ENCODE peak calls at places on chromosome 20, in seven cellular contexts. H is upper lobe of left lung; F is activated CD8-positive, alpha-beta T cell treated with anti-CD3 and anti-CD28 coated beads for 36 hours; P is CD8-positive, alpha-beta T cell; Q is ovary; K is OCI-LY7; L is neural crest cell. Z is an unnamed sample.

GRCh38 chr20:55782861-55783260 is 222.5 kb downstream of the CBLN4 start:
- DNase-seq in H (no peak), F (no peak), P (no peak), Q (no peak), K (no peak), L (no peak), Z (no peak)

GRCh38 chr20:24780648-24781047 is 168.4 kb upstream of the CST7 start:
- DNase-seq in H (no peak), F (no peak), P (no peak), Q (no peak), K (peak), L (no peak), Z (no peak)

GRCh38 chr20:55538261-55538908 is 466.9 kb downstream of the CBLN4 start:
- DNase-seq in H (no peak), F (no peak), P (no peak), Q (no peak), K (no peak), L (no peak), Z (no peak)

GRCh38 chr20:46317685-46318177 is 9.4 kb upstream of the CDH22 start:
- DNase-seq in H (no peak), F (no peak), P (no peak), Q (no peak), K (no peak), L (no peak), Z (no peak)

GRCh38 chr20:63974402-63975200 is 4.8 kb downstream of the SAMD10 start:
- DNase-seq in H (no peak), F (no peak), P (no peak), Q (peak), K (no peak), L (no peak), Z (no peak)

GRCh38 chr20:43842126-43843020 is 72.3 kb upstream of the TOX2 start:
- DNase-seq in H (no peak), F (no peak), P (no peak), Q (no peak), K (no peak), L (no peak), Z (no peak)

GRCh38 chr20:47448429-47448828 is 53.3 kb upstream of the NCOA3 start:
- DNase-seq in H (no peak), F (no peak), P (no peak), Q (no peak), K (no peak), L (no peak), Z (no peak)

GRCh38 chr20:50335866-50336265 is 145.2 kb downstream of the CEBPB start:
- DNase-seq in H (no peak), F (no peak), P (no peak), Q (no peak), K (no peak), L (no peak), Z (no peak)

GRCh38 chr20:20864346-20865096 is 152.1 kb upstream of the RALGAPA2 start:
- DNase-seq in H (no peak), F (no peak), P (no peak), Q (no peak), K (no peak), L (no peak), Z (no peak)
- TF ChIP-seq CTCF in H (no peak), F (no peak), P (no peak), Q (no peak), K (peak), L (peak), Z (peak)

DNA sequence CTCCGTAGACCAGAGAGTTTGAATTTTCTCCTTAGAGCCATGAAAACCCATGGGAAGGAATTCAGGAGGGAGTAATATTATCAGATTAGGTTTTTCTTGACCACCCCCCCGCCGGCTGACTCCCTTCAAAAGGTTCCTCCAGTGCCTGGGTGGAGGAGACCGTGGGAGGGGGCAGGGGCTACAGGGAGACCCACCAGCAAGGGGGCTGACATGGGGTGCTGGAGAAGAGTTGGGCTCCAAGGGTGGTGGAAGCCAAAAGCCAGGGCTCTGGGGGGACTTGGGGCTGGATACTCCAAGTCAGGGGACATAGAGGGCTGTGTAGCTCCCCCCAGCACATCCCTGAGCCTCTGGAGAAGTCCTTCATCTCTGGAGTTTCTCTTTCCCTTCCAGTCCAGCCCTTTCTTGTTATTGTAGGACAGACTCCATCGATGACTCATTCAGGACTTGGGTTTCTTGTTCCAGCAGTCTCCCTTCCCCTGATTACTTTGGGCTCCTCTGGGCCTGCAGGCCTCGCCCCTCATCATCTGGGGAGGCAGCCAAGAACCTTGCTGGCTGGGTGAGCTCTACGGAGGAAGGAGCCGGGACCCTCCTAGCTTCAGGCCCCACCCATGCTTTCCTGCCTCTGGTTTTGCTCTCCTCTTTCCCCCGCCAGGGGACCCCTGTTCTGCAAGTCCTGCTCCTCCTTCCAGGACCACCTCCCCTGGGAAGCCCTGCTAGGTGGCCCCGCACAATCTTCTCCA is 10.5 kb upstream of the KIAA1755 start:
- DNase-seq in H (no peak), F (no peak), P (no peak), Q (peak), K (no peak), L (no peak), Z (no peak)
- TF ChIP-seq CTCF in H (no peak), F (no peak), P (no peak), Q (no peak), K (no peak), L (no peak), Z (no peak)

GRCh38 chr20:38116409-38117165 is 48.5 kb downstream of the TGM2 start:
- DNase-seq in H (no peak), F (no peak), P (no peak), Q (no peak), K (no peak), L (no peak), Z (no peak)

GRCh38 chr20:38114353-38114791 is 50.7 kb downstream of the TGM2 start:
- DNase-seq in H (no peak), F (no peak), P (no peak), Q (no peak), K (no peak), L (no peak), Z (no peak)

GRCh38 chr20:38115896-38116295 is 49.2 kb downstream of the TGM2 start:
- DNase-seq in H (no peak), F (no peak), P (no peak), Q (no peak), K (no peak), L (no peak), Z (no peak)

GRCh38 chr20:38113401-38114325 is 51.4 kb downstream of the TGM2 start:
- DNase-seq in H (no peak), F (peak), P (no peak), Q (no peak), K (peak), L (no peak), Z (no peak)

DNA sequence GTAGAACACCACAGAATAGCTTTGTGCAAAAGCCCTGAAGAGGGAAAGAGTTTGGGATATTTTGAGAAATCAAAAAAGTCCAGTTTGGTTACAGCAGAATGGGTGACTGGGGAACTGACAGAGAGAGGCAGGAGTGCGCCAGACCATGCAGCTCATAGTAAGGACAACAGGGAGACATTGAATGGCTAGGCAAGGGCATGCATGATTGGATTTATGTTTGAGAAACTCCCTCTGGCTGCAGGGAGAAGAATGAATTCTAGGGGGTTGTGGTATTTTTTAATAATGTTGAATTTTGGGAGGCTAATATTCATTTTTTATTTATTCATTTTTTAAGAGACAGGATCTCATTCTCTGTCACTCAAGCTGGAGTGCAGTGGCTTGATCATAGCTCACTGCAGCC is 49.9 kb downstream of the TGM2 start:
- DNase-seq in H (no peak), F (no peak), P (no peak), Q (no peak), K (no peak), L (no peak), Z (no peak)
- TF ChIP-seq CTCF in H (no peak), F (no peak), P (no peak), Q (no peak), K (peak), L (no peak), Z (no peak)

DNA sequence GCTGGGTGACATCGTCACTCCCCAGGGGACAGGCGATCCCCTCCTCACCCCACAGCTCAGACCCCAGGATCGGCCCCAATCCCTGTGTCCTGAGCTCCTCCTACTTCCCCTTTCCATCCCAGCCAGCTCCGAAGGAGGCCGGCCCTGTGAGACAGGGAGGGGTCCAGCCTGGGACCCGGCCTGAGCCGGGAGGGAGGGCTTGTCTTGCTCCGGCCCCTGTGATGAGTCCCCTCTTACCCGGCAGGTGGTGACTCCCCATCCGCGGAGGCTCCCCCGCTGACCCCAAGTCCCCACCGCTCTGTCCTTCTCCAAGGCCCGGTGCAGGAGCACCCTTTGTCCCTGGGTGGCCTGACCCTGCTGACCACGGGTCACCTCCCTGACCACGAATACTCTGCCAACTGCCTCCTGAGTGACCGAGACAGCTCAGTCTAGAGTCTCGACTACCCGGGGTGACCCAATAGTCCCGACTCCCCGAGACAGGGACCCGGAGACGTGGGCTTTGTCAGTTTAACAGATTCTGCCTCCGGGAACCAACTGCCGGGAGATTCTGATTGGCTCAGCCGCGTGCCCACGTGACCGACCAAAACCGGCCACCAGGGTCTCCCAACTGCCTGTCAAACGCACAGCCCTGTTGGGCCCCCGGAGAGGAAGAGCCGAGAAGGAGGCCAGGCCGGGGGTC is 187.4 kb upstream of the PROKR2 start:
- DNase-seq in H (peak), F (peak), P (no peak), Q (peak), K (no peak), L (no peak), Z (no peak)
- TF ChIP-seq CTCF in H (no peak), F (no peak), P (no peak), Q (no peak), K (no peak), L (no peak), Z (no peak)

DNA sequence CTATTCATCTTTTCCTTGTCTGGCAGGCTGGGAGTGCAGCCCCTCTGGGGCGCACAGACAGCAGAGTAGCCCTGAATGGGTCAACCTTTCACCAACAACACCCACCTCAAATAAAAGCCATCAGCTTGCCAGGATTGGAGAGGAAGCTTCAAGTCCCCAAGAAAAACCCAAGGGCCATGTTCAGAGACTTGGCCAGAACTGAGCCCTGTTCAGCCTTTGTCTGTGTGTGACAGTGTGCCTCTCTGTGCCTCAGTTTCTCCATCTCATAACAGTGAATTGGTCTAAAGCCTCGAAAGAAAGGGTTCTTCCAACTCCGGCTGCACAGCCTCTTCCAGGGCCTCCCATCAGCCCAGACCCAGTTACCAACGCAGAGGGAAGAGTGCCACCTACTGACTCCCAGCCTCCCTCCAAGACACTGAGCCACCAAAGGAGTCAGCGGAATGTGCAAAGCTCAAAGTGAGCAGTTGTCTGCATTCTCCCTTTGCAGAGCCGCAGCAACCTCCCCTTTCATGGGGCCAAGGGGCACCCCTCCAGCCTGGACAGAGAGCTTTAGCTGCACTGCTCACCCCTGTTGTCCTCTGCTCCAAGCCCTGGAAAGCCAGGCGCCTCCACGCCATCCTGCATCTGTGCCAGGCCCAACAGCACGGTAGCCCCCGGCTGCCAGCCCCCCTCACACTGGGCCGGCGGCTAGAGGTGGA is 82.7 kb upstream of the TOP1 start:
- DNase-seq in H (peak), F (peak), P (no peak), Q (peak), K (peak), L (peak), Z (peak)
- TF ChIP-seq CTCF in H (peak), F (no peak), P (no peak), Q (no peak), K (peak), L (peak), Z (peak)

DNA sequence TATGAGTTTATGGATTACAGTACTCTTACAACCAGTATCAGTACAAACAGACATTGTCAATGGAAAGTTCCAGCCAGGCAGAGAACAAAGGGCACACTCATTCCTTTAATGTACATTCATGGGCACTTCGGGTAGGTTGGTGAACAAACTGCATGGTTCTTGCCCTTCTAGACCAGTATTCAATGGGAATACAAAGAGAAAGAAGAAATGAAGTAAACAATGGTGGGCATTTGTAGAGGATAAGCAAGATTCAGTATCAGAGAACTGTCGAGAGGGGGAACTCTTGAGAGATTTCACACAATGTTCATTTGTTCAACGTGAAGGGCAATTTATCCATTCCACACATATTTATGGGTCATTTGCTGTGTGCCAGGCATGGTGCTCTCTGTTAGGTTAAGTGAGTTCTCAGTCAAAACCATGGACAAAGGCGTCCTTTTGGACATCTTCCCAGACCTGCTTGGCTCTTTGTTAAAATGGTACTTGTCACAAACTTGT is 714.8 kb downstream of the DHX35 start:
- DNase-seq in H (no peak), F (no peak), P (no peak), Q (no peak), K (no peak), L (no peak), Z (no peak)
- TF ChIP-seq CTCF in H (no peak), F (no peak), P (no peak), Q (no peak), K (peak), L (peak), Z (peak)

GRCh38 chr20:7989379-7989778 is 30.2 kb downstream of the TMX4 start:
- DNase-seq in H (no peak), F (no peak), P (no peak), Q (no peak), K (no peak), L (no peak), Z (no peak)
- TF ChIP-seq CTCF in H (no peak), F (no peak), P (no peak), Q (no peak), K (peak), L (no peak), Z (no peak)

GRCh38 chr20:3686867-3687321 is 5.1 kb upstream of the ADAM33 start:
- DNase-seq in H (no peak), F (no peak), P (no peak), Q (peak), K (no peak), L (no peak), Z (no peak)
- TF ChIP-seq CTCF in H (no peak), F (no peak), P (no peak), Q (no peak), K (no peak), L (no peak), Z (no peak)

DNA sequence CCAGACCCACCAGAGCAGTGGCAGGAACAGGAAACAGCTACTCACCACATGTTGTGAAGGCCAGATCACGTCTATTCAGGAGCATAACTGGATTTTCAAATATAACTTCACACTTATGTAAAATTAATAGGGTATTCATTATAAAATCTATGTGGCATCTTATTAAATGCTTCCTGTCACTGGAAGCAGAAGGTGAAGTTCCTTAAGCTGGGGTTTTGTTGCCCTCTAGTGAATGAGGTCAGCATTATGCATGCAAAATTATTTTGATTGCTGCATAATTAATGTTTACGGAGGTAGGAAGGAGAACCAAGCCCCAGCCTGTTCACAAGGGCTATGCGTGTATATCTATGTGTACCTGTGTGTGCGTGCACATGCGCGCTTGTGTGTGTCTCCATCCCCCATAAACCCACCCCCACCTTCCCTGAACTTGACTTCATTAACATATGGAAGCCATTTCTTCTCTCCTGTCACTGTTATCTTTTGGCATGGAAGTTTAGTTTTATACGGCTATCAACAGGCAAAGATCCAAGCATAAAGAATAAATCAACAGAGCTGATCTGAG is 90.3 kb upstream of the CDH4 start:
- DNase-seq in H (no peak), F (no peak), P (no peak), Q (no peak), K (no peak), L (no peak), Z (no peak)
- TF ChIP-seq CTCF in H (no peak), F (no peak), P (no peak), Q (no peak), K (no peak), L (no peak), Z (no peak)

Z was measured in progenitor cell of endocrine pancreas.